ENCODE peak calls at places on chromosomes 12 and 14, in eight cellular contexts. J, B, E, C, K, U, R and O are unnamed samples.
A peak's percentile ranks its signal among the peaks of the same experiment; 100 is the strongest.

GRCh38 chr12:6851153-6851920 is at the start of gene CDCA3:
- DNase-seq in J (peak; percentile 98), B (peak; percentile 98), E (peak; percentile 72), C (peak; percentile 97), K (peak; percentile 98), U (peak; percentile 99), R (peak; percentile 96), O (peak; percentile 99)

GRCh38 chr14:90193925-90194324 is 62.4 kb upstream of the PSMC1 start:
- DNase-seq in J (no peak), B (peak; percentile 25), E (no peak), C (peak; percentile 26), K (no peak), U (no peak), R (no peak), O (peak; percentile 2)

GRCh38 chr12:91819132-91819447 is 326.6 kb downstream of the BTG1 start:
- DNase-seq in J (no peak), B (no peak), E (no peak), C (no peak), K (no peak), U (peak; percentile 65), R (no peak), O (no peak)

GRCh38 chr12:123055281-123055766 is 74.8 kb downstream of the ARL6IP4 start:
- DNase-seq in J (no peak), B (no peak), E (no peak), C (no peak), K (peak; percentile 25), U (no peak), R (no peak), O (peak; percentile 13)

GRCh38 chr12:68871899-68872298 is 61.1 kb downstream of the CPM start:
- DNase-seq in J (peak; percentile 28), B (no peak), E (no peak), C (no peak), K (peak; percentile 26), U (peak; percentile 19), R (peak; percentile 17), O (peak; percentile 77)

GRCh38 chr14:68715032-68715924 is 77.6 kb downstream of the ZFP36L1 start:
- DNase-seq in J (peak; percentile 58), B (peak; percentile 41), E (no peak), C (no peak), K (peak; percentile 71), U (peak; percentile 79), R (no peak), O (peak; percentile 71)

GRCh38 chr12:64088431-64089349 is 133.4 kb downstream of the KICS2 start:
- DNase-seq in J (peak; percentile 97), B (peak; percentile 80), E (no peak), C (peak; percentile 37), K (peak; percentile 93), U (peak; percentile 92), R (no peak), O (peak; percentile 97)

GRCh38 chr12:49541140-49541861 is 2.5 kb downstream of the KCNH3 start:
- DNase-seq in J (no peak), B (peak; percentile 52), E (no peak), C (peak; percentile 35), K (no peak), U (no peak), R (no peak), O (no peak)

GRCh38 chr12:78210894-78211302 is 380.2 kb downstream of the NAV3 start:
- DNase-seq in J (peak; percentile 81), B (no peak), E (no peak), C (no peak), K (peak; percentile 87), U (peak; percentile 97), R (no peak), O (peak; percentile 91)

GRCh38 chr14:61229475-61229888 is 51.7 kb downstream of the TMEM30B start:
- DNase-seq in J (no peak), B (no peak), E (no peak), C (no peak), K (no peak), U (no peak), R (no peak), O (no peak)

GRCh38 chr12:20476551-20476950 is 108.2 kb downstream of the PDE3A start:
- DNase-seq in J (no peak), B (no peak), E (no peak), C (no peak), K (no peak), U (no peak), R (no peak), O (no peak)

GRCh38 chr12:68490476-68490875 is 120.2 kb upstream of the RAP1B start:
- DNase-seq in J (no peak), B (no peak), E (no peak), C (no peak), K (no peak), U (no peak), R (no peak), O (no peak)

GRCh38 chr14:58398495-58398894 is 2.8 kb downstream of the TOMM20L start:
- DNase-seq in J (no peak), B (no peak), E (no peak), C (no peak), K (no peak), U (no peak), R (no peak), O (no peak)

GRCh38 chr12:24760162-24760561 is 188.7 kb downstream of the BCAT1 start:
- DNase-seq in J (no peak), B (no peak), E (no peak), C (no peak), K (peak; percentile 33), U (no peak), R (no peak), O (no peak)

GRCh38 chr14:92039073-92039719 is 663 bp downstream of the TRIP11 start:
- DNase-seq in J (peak; percentile 70), B (peak; percentile 71), E (peak; percentile 61), C (peak; percentile 65), K (peak; percentile 73), U (peak; percentile 69), R (peak; percentile 69), O (peak; percentile 86)

GRCh38 chr12:108199111-108199510 is 70.0 kb downstream of the WSCD2 start:
- DNase-seq in J (no peak), B (no peak), E (no peak), C (peak; percentile 49), K (no peak), U (no peak), R (no peak), O (no peak)

GRCh38 chr12:28938056-28938455 is 211.0 kb upstream of the FAR2 start:
- DNase-seq in J (no peak), B (no peak), E (no peak), C (no peak), K (no peak), U (no peak), R (no peak), O (no peak)

GRCh38 chr14:55107766-55108554 is 21.1 kb upstream of the LGALS3 start:
- DNase-seq in J (peak; percentile 98), B (peak; percentile 96), E (peak; percentile 91), C (no peak), K (peak; percentile 97), U (peak; percentile 95), R (peak; percentile 94), O (peak; percentile 99)

GRCh38 chr14:53055003-53055402 is 98.1 kb downstream of the DDHD1 start:
- DNase-seq in J (peak; percentile 72), B (no peak), E (no peak), C (peak; percentile 45), K (peak; percentile 75), U (peak; percentile 72), R (no peak), O (peak; percentile 83)

GRCh38 chr12:22527999-22528398 is 16.3 kb downstream of the C2CD5 start:
- DNase-seq in J (peak; percentile 80), B (no peak), E (no peak), C (no peak), K (peak; percentile 66), U (peak; percentile 65), R (no peak), O (peak; percentile 82)

GRCh38 chr12:55446334-55446733 is 2.5 kb downstream of the OR6C2 start:
- DNase-seq in J (no peak), B (no peak), E (no peak), C (no peak), K (no peak), U (no peak), R (no peak), O (no peak)
- TF ChIP-seq CTCF in J (no peak), B (no peak), E (no peak), C (no peak), K (no peak), U (no peak), R (no peak), O (no peak)

GRCh38 chr12:120235369-120236123 is 30.0 kb downstream of the PXN start:
- DNase-seq in J (no peak), B (no peak), E (no peak), C (no peak), K (no peak), U (no peak), R (no peak), O (no peak)
- TF ChIP-seq CTCF in J (peak; percentile 35), B (no peak), E (no peak), C (peak; percentile 46), K (peak; percentile 54), U (peak; percentile 43), R (peak; percentile 36), O (peak; percentile 57)

GRCh38 chr14:26735811-26736210 is 138.0 kb upstream of the NOVA1 start:
- DNase-seq in J (no peak), B (no peak), E (no peak), C (no peak), K (no peak), U (no peak), R (no peak), O (no peak)

GRCh38 chr14:26729851-26730250 is 132.0 kb upstream of the NOVA1 start:
- DNase-seq in J (no peak), B (no peak), E (no peak), C (no peak), K (peak; percentile 69), U (no peak), R (no peak), O (no peak)

DNA sequence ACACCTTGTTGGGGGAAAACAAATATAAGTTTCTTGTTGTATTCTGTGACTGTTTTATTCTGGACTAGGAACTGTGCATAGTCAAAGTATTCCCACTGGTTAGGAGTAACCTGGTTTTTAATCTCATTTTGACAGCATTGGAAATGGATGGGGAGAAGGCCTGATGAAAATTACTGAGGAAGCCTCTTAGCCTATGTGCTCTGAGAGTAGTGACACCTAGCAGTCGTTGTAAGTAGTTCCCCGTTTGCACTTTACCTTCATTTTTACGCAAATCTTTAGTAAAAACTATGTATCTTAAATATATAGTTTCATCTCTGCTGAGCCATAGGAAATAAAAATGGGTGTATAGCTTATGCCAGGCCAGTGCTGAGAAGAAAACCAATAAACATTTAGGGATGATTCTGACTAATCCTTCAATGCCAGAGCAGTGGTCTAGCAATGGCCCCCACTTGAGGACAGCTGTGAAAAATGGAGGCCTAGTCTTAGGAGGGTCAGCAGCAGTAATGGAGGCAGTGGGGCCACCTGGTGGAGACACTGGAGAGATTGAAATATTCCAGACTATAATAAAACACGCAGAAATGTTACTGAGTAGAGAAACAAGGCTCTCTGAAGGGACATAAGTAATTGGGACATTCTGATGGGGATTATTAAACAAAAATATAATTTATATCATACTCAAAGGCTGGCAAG is 133.2 kb upstream of the NOVA1 start:
- DNase-seq in J (peak; percentile 3), B (no peak), E (no peak), C (peak; percentile 15), K (no peak), U (peak; percentile 16), R (no peak), O (peak; percentile 23)
- TF ChIP-seq CTCF in J (peak; percentile 50), B (no peak), E (no peak), C (peak; percentile 56), K (peak; percentile 47), U (peak; percentile 48), R (peak; percentile 47), O (peak; percentile 59)

DNA sequence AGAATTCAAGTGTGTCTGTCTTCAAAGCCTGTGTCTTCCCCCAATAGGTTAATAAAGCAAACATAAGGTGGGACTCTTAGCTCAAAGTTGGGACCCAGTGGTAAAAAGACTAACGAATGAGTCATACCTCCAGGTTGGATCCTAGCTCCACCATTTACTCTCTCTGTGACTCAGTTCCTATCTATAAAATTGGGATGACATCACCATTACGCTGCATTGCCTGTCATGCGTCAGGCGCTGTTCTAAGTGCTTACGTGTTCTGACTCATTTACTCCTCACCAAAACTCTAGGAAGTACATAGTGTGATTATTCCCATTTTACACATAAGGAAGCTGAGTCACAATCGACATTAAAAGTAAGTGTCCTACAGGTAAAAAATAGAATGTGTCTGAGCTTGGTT is 915.8 kb downstream of the VRK1 start:
- DNase-seq in J (no peak), B (no peak), E (no peak), C (no peak), K (peak; percentile 49), U (no peak), R (no peak), O (no peak)
- TF ChIP-seq CTCF in J (no peak), B (no peak), E (no peak), C (no peak), K (no peak), U (no peak), R (no peak), O (no peak)